ENCODE peak calls at places on chromosomes 3 and 15, in eight cellular contexts. R, Y, X, G, Q, V, I and T are unnamed samples. For H3K4me1, the result is how much of the 10 kb centered on the place peaks cover.

GRCh38 chr3:194364652-194365434 is 4.7 kb downstream of the LRRC15 start:
- DNase-seq in X (no peak), R (no peak), V (peak), Y (no peak), G (no peak), I (peak), Q (no peak), T (peak)

GRCh38 chr3:46867550-46867898 is 4.3 kb upstream of the MYL3 start:
- DNase-seq in I (peak), V (no peak), X (no peak), Q (no peak), Y (no peak), G (peak), R (peak), T (peak)

GRCh38 chr15:42427429-42428223 is 63.3 kb downstream of the ZNF106 start:
- DNase-seq in V (peak), R (no peak), I (no peak), X (no peak), Q (no peak), Y (no peak), G (no peak), T (no peak)

GRCh38 chr3:5330152-5330810 is 142.8 kb downstream of the EDEM1 start:
- DNase-seq in Y (no peak), G (no peak), I (no peak), X (peak), Q (peak), R (no peak), V (peak), T (no peak)

GRCh38 chr3:128412180-128413002 is 54.3 kb downstream of the DNAJB8 start:
- DNase-seq in R (no peak), Q (no peak), Y (no peak), G (no peak), I (no peak), V (no peak), X (no peak), T (no peak)

GRCh38 chr3:181484026-181484425 is 227.7 kb upstream of the SOX2 start:
- DNase-seq in Q (no peak), R (no peak), X (no peak), V (no peak), I (no peak), Y (no peak), G (no peak), T (no peak)

GRCh38 chr3:129975332-129976090 is 991 bp downstream of the TRH start:
- DNase-seq in Q (no peak), X (no peak), V (no peak), Y (peak), G (no peak), R (no peak), I (no peak), T (no peak)

GRCh38 chr15:57296473-57297162 is 79.7 kb upstream of the CGNL1 start:
- DNase-seq in G (no peak), Q (no peak), X (no peak), V (no peak), Y (no peak), R (no peak), I (no peak), T (no peak)

GRCh38 chr3:27568393-27568792 is 84.2 kb upstream of the SLC4A7 start:
- DNase-seq in I (no peak), G (peak), Q (no peak), V (peak), Y (no peak), R (peak), X (no peak), T (peak)

GRCh38 chr3:190534986-190535385 is 21.1 kb downstream of the IL1RAP start:
- DNase-seq in Y (no peak), G (no peak), V (no peak), X (no peak), Q (no peak), R (no peak), I (peak), T (no peak)

GRCh38 chr3:127015282-127016042 is 32.5 kb downstream of the PLXNA1 start:
- DNase-seq in R (no peak), X (no peak), I (no peak), G (no peak), Y (no peak), Q (peak), V (no peak), T (no peak)

GRCh38 chr3:119700269-119700919 is 2.4 kb upstream of the CFAP91 start:
- DNase-seq in X (no peak), Y (no peak), Q (peak), I (peak), G (no peak), V (peak), R (no peak), T (no peak)

GRCh38 chr3:185823280-185824044 is 1.4 kb downstream of the IGF2BP2 start:
- DNase-seq in X (peak), Q (no peak), Y (peak), V (peak), R (peak), G (peak), I (peak), T (peak)

GRCh38 chr3:134753999-134754742 is 40.9 kb upstream of the EPHB1 start:
- DNase-seq in G (peak), I (no peak), V (no peak), X (no peak), Q (no peak), Y (no peak), R (no peak), T (no peak)

GRCh38 chr3:100400424-100400781 is 486 bp downstream of the TOMM70 start:
- DNase-seq in Y (no peak), R (peak), Q (peak), G (peak), I (peak), X (no peak), V (peak), T (no peak)

GRCh38 chr3:105118905-105119304 is 247.8 kb upstream of the ALCAM start:
- DNase-seq in Q (peak), R (no peak), X (no peak), I (no peak), V (peak), Y (no peak), G (no peak), T (no peak)

GRCh38 chr3:111541911-111542483 is at the start of gene CD96:
- DNase-seq in X (no peak), Q (no peak), R (no peak), I (no peak), V (peak), G (no peak), Y (no peak), T (no peak)

GRCh38 chr3:126346466-126346865 is 10.7 kb downstream of the KLF15 start:
- DNase-seq in Q (no peak), X (no peak), R (no peak), G (no peak), I (no peak), Y (peak), V (no peak), T (no peak)

GRCh38 chr3:194574639-194575483 is 58.4 kb downstream of the TMEM44 start:
- DNase-seq in V (peak), I (no peak), X (peak), R (peak), Q (no peak), Y (no peak), G (peak), T (no peak)

GRCh38 chr3:31086698-31087097 is 192.2 kb upstream of the GADL1 start:
- DNase-seq in V (no peak), Q (no peak), I (peak), R (no peak), Y (no peak), X (no peak), G (no peak), T (no peak)

GRCh38 chr15:56786966-56787365 is 53.7 kb upstream of the ZNF280D start:
- DNase-seq in X (peak), I (no peak), Q (no peak), G (no peak), Y (no peak), V (peak), R (no peak), T (no peak)

GRCh38 chr15:58346361-58346760 is 85.4 kb upstream of the LIPC start:
- DNase-seq in I (no peak), G (no peak), X (no peak), Y (no peak), R (no peak), V (no peak), Q (peak), T (no peak)

GRCh38 chr3:139839659-139840058 is 95.3 kb upstream of the CLSTN2 start:
- DNase-seq in R (no peak), Y (no peak), Q (no peak), G (no peak), X (no peak), V (no peak), I (no peak), T (no peak)

GRCh38 chr3:142768338-142768737 is 44.5 kb downstream of the TRPC1 start:
- DNase-seq in V (no peak), R (no peak), G (no peak), Q (no peak), Y (no peak), I (no peak), X (no peak), T (no peak)

GRCh38 chr3:196620228-196620627 is 19.3 kb upstream of the NRROS start:
- DNase-seq in Y (peak), V (no peak), X (peak), I (no peak), R (peak), Q (no peak), G (peak), T (no peak)

GRCh38 chr3:9390265-9390888 is 7.0 kb upstream of the SETD5 start:
- DNase-seq in V (no peak), R (no peak), Y (no peak), I (no peak), X (no peak), Q (no peak), G (no peak), T (no peak)

GRCh38 chr3:178699810-178700209 is 163.6 kb downstream of the KCNMB2 start:
- DNase-seq in R (no peak), Q (no peak), Y (no peak), G (no peak), I (no peak), X (no peak), V (no peak), T (no peak)

GRCh38 chr3:154779571-154779970 is 300.5 kb upstream of the MME start:
- DNase-seq in X (no peak), V (peak), R (no peak), Q (no peak), G (no peak), Y (no peak), I (no peak), T (no peak)

GRCh38 chr3:126926684-126927404 is 56.1 kb upstream of the PLXNA1 start:
- DNase-seq in V (peak), Y (peak), G (peak), X (peak), R (peak), Q (no peak), I (peak), T (peak)

GRCh38 chr3:172059532-172059931 is 20.2 kb downstream of the FNDC3B start:
- DNase-seq in X (no peak), Y (no peak), Q (no peak), R (no peak), V (no peak), G (no peak), I (no peak), T (no peak)

GRCh38 chr3:158768881-158769518 is 32.9 kb upstream of the MFSD1 start:
- DNase-seq in X (no peak), I (peak), Q (peak), V (peak), Y (no peak), R (no peak), G (no peak), T (peak)

GRCh38 chr3:108241721-108242120 is 19.5 kb upstream of the IFT57 start:
- DNase-seq in G (no peak), Y (no peak), R (no peak), V (no peak), I (no peak), Q (no peak), X (no peak), T (no peak)

GRCh38 chr15:34927726-34928125 is 41.8 kb downstream of the AQR start:
- DNase-seq in X (no peak), Q (peak), Y (no peak), G (no peak), R (no peak), I (peak), V (no peak), T (no peak)

GRCh38 chr3:94291686-94292085 is 228.8 kb downstream of the NSUN3 start:
- DNase-seq in R (no peak), Q (no peak), X (no peak), G (no peak), Y (no peak), V (no peak), I (no peak), T (no peak)

GRCh38 chr3:184814214-184814613 is 2.2 kb downstream of the VPS8 start:
- DNase-seq in V (peak), Y (no peak), G (no peak), Q (no peak), I (no peak), X (no peak), R (no peak), T (no peak)

GRCh38 chr15:29105151-29105785 is 164.4 kb downstream of the NSMCE3 start:
- DNase-seq in V (no peak), Q (no peak), X (no peak), I (no peak), R (no peak), Y (peak), G (no peak), T (no peak)

GRCh38 chr3:127730171-127730570 is 57.4 kb downstream of the ABTB1 start:
- DNase-seq in R (no peak), G (peak), Q (no peak), X (no peak), I (no peak), V (no peak), Y (peak), T (no peak)

GRCh38 chr15:100349696-100350433 is 8.1 kb upstream of the ADAMTS17 start:
- DNase-seq in G (peak), V (peak), Y (peak), X (peak), R (peak), Q (peak), I (peak), T (peak)

GRCh38 chr3:113898892-113899291 is 48.9 kb upstream of the ZDHHC23 start:
- DNase-seq in Y (no peak), Q (no peak), V (peak), I (no peak), G (no peak), X (no peak), R (no peak), T (no peak)

DNA sequence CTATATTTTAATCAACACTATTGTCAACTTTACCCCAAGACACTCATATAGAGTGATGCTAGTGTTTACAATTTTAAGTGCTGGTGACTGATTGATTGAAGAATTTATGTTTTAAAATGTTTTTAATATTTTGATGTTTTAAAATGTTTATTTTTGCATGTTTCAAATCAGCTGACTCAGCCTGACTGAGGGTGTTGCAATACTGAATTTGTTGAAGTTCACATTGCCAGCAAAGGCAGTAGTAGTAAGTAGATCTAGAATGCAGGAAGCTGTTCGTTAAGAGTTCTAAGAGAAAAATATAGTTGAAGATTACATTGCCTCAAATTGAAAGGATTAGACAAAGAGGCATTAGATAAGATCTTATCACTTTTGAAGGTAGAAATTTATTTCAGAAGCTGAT is 977.6 kb downstream of the IGSF11 start:
- DNase-seq in I (no peak), X (no peak), G (no peak), V (peak), Q (no peak), R (no peak), Y (no peak), T (no peak)
- TF ChIP-seq POLR2A in I (no peak), X (no peak), G (no peak), V (no peak), Q (no peak), R (no peak), Y (no peak), T (no peak)

DNA sequence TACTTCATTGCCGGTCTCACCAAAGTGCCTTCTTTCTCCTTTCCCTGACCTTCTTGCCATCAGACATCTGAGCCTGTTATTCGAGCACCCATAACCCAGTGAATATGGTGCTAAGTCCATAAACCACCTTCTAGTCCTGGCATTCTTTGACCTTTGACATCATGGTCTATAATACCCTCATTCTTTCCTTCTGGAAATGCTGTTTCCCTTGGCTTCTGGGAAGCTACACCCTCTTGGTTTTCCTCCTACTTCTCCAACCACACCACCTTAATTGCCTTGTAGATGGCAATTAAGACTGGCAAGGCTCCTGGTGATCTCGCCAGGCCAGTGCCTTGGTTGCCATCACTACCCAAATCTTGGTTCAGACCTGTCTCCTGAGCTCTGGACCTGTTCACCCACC is 56.1 kb upstream of the TRAK1 start:
- DNase-seq in Q (no peak), Y (no peak), I (no peak), V (no peak), X (no peak), R (no peak), G (no peak), T (no peak)
- H3K27ac ChIP-seq in Q (peak), Y (peak), I (no peak), V (no peak), X (no peak), R (no peak), G (peak), T (peak)

GRCh38 chr3:61624300-61624699 is 62.9 kb downstream of the PTPRG start:
- DNase-seq in G (no peak), X (no peak), I (no peak), V (no peak), Y (no peak), Q (no peak), R (no peak), T (no peak)
- H3K4me1 ChIP-seq in G (under half), X (under half), I (under half), V (under half), Y (under half), Q (under half), R (under half), T (under half)

DNA sequence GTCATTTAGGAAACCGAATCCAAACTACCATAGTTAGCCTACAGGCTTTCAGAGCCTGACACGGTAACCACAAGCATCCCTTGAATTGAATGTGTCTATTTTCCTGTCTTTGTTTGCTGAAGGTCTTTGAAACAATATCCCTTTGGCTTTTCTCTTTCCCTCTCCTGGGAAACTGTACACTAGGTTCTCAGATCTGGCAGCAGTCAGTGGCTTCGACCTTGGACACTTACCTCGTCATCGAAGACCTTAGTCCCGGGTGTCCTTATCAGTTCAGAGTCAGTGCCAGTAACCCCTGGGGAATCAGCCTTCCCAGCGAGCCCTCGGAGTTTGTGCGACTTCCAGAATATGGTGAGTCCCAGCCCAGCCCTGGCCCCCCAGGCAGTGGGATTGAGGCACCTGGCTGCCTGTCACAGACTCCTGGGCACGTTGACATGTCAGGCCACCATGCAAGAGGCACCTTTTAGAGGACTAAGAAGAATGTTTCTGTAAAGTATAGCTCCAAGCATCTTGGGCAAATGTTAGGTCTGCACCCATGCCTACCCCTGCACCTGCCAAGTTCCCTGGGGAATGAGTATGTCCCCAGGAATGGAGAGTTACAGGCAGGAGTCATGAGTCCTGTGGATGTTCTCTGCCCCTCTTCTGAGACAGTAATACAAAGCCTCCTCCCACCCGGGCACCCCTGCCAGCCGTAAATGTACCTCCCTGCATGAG is 30.4 kb upstream of the UMPS start:
- DNase-seq in R (peak), V (no peak), Y (no peak), G (peak), Q (no peak), X (peak), I (no peak), T (no peak)
- TF ChIP-seq POLR2A in R (peak), V (no peak), Y (no peak), G (no peak), Q (no peak), X (no peak), I (no peak), T (no peak)